ENCODE peak calls at places on chromosomes 12 and 14, in six cellular contexts. One of them, this sample, is unnamed.

GRCh38 chr14:38257500-38257899 is 1.6 kb upstream of the CLEC14A start:
- DNase-seq in A549: no peak
- DNase-seq in K562: no peak
- DNase-seq in HepG2: no peak
- DNase-seq in IMR-90: peak; percentile 45
- DNase-seq in H1: no peak
- DNase-seq in this sample: no peak

GRCh38 chr14:61033851-61034250 is 52.8 kb downstream of the SLC38A6 start:
- DNase-seq in A549: no peak
- DNase-seq in K562: no peak
- DNase-seq in HepG2: no peak
- DNase-seq in IMR-90: peak; percentile 58
- DNase-seq in H1: no peak
- DNase-seq in this sample: no peak

GRCh38 chr12:62802981-62803380 is 132.0 kb downstream of the PPM1H start:
- DNase-seq in A549: no peak
- DNase-seq in K562: peak; percentile 18
- DNase-seq in HepG2: no peak
- DNase-seq in IMR-90: peak; percentile 37
- DNase-seq in H1: no peak
- DNase-seq in this sample: no peak

GRCh38 chr12:98513379-98514318 is 1.7 kb upstream of the TMPO start:
- DNase-seq in A549: no peak
- DNase-seq in K562: peak; percentile 66
- DNase-seq in HepG2: no peak
- DNase-seq in IMR-90: no peak
- DNase-seq in H1: no peak
- DNase-seq in this sample: no peak

GRCh38 chr14:100605230-100605629 is 18.0 kb upstream of the BEGAIN start:
- DNase-seq in A549: no peak
- DNase-seq in K562: no peak
- DNase-seq in HepG2: no peak
- DNase-seq in IMR-90: no peak
- DNase-seq in H1: no peak
- DNase-seq in this sample: no peak

GRCh38 chr12:18383203-18383602 is 121.9 kb downstream of the PIK3C2G start:
- DNase-seq in A549: peak; percentile 32
- DNase-seq in K562: no peak
- DNase-seq in HepG2: peak; percentile 67
- DNase-seq in IMR-90: peak; percentile 89
- DNase-seq in H1: no peak
- DNase-seq in this sample: no peak

GRCh38 chr14:28121512-28122297 is 644.9 kb upstream of the FOXG1 start:
- DNase-seq in A549: no peak
- DNase-seq in K562: no peak
- DNase-seq in HepG2: no peak
- DNase-seq in IMR-90: no peak
- DNase-seq in H1: peak; percentile 17
- DNase-seq in this sample: no peak

GRCh38 chr12:10771132-10771733 is 31.2 kb downstream of the TAS2R7 start:
- DNase-seq in A549: peak; percentile 15
- DNase-seq in K562: peak; percentile 17
- DNase-seq in HepG2: peak; percentile 24
- DNase-seq in IMR-90: peak; percentile 51
- DNase-seq in H1: no peak
- DNase-seq in this sample: no peak

GRCh38 chr12:115118177-115118724 is 434.3 kb upstream of the TBX3 start:
- DNase-seq in A549: no peak
- DNase-seq in K562: no peak
- DNase-seq in HepG2: no peak
- DNase-seq in IMR-90: peak; percentile 27
- DNase-seq in H1: no peak
- DNase-seq in this sample: no peak

GRCh38 chr12:19574606-19575005 is 135.3 kb downstream of the AEBP2 start:
- DNase-seq in A549: peak; percentile 10
- DNase-seq in K562: peak; percentile 4
- DNase-seq in HepG2: peak; percentile 2
- DNase-seq in IMR-90: peak; percentile 5
- DNase-seq in H1: no peak
- DNase-seq in this sample: no peak

GRCh38 chr12:122067966-122068365 is 10.6 kb upstream of the MLXIP start:
- DNase-seq in A549: no peak
- DNase-seq in K562: no peak
- DNase-seq in HepG2: no peak
- DNase-seq in IMR-90: peak; percentile 89
- DNase-seq in H1: no peak
- DNase-seq in this sample: peak; percentile 56

GRCh38 chr12:69443916-69444315 is 26.3 kb upstream of the FRS2 start:
- DNase-seq in A549: no peak
- DNase-seq in K562: no peak
- DNase-seq in HepG2: no peak
- DNase-seq in IMR-90: no peak
- DNase-seq in H1: no peak
- DNase-seq in this sample: no peak

DNA sequence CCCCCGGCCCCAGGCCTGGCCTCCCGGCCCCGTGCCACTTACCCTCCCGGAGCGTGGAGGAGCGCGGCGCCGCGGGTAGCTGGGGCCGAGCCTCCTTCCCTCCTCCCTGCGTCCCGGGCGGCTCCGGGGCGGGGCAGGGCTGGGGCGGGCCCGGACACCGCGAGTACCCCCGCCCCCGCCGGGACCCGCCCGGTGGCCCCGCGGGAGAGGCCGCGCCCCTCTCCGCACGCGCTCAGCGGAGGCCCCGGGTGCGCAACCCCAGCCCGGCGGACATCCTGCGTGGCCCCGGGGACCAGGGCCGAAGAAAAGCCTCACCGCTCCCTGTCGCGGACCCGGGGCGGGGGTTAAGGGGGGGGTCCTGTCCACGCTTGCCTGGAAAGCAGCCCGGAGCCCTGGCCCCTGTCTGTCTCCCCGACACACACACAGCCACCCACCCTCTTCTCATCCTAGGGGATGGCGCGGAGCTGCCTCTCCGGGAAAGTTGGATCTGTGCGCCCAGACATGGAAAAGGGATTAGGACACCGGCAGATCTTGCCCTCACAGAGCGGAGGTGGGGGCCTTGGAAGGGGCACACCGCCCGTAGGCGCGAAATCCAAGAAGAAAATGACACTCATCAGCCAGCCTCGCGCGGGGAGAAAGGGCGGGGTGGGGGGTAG is at the start of gene SYNE3:
- DNase-seq in A549: peak; percentile 46
- DNase-seq in K562: no peak
- DNase-seq in HepG2: no peak
- DNase-seq in IMR-90: no peak
- DNase-seq in H1: no peak
- DNase-seq in this sample: no peak
- TF ChIP-seq RFX5 in A549: no peak
- TF ChIP-seq RFX5 in K562: no peak
- TF ChIP-seq RFX5 in HepG2: no peak
- TF ChIP-seq RFX5 in IMR-90: no peak
- TF ChIP-seq RFX5 in H1: no peak
- TF ChIP-seq RFX5 in this sample: no peak

DNA sequence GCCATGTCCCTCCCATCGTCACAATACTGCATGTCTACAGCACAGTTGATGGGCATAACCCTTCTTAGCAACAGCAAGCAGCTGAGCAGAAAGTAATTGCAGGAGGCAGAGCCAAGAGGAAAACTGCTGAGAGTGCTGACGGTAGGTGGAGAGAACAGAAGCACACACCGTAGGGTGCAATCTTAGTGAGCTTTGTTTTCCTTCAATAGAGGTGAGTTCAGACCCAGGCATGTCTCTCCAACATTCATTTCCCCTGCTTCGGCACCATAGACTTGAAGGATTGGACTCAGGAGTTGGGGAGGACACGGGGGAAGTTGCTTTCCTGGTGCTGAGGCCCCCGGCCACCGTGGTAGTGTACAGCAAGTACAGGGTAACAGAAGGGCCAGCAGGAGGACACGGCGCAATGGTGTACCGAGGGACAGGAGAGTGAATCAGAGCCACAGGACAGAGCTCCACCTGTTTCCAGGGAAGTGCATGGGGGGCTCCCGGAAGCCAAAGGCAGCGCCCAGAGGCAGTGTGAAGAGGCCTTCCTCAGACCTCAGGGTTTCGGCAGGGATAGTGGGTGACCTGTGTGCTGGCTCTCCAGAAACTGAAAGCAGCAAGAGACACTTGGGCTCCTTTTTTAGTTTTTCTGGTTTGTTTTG is 36.3 kb upstream of the SINHCAF start:
- DNase-seq in A549: no peak
- DNase-seq in K562: peak; percentile 40
- DNase-seq in HepG2: peak; percentile 66
- DNase-seq in IMR-90: no peak
- DNase-seq in H1: no peak
- DNase-seq in this sample: no peak
- TF ChIP-seq RFX5 in A549: no peak
- TF ChIP-seq RFX5 in K562: no peak
- TF ChIP-seq RFX5 in HepG2: no peak
- TF ChIP-seq RFX5 in IMR-90: no peak
- TF ChIP-seq RFX5 in H1: no peak
- TF ChIP-seq RFX5 in this sample: no peak

GRCh38 chr12:9211687-9212086 is 3.5 kb upstream of the PZP start:
- DNase-seq in A549: no peak
- DNase-seq in K562: no peak
- DNase-seq in HepG2: no peak
- DNase-seq in IMR-90: no peak
- DNase-seq in H1: no peak
- DNase-seq in this sample: no peak
- TF ChIP-seq RFX5 in A549: no peak
- TF ChIP-seq RFX5 in K562: no peak
- TF ChIP-seq RFX5 in HepG2: no peak
- TF ChIP-seq RFX5 in IMR-90: no peak
- TF ChIP-seq RFX5 in H1: no peak
- TF ChIP-seq RFX5 in this sample: no peak

GRCh38 chr12:47349102-47349769 is 269.5 kb upstream of the AMIGO2 start:
- DNase-seq in A549: no peak
- DNase-seq in K562: no peak
- DNase-seq in HepG2: no peak
- DNase-seq in IMR-90: no peak
- DNase-seq in H1: no peak
- DNase-seq in this sample: no peak

GRCh38 chr12:47348206-47348605 is 268.4 kb upstream of the AMIGO2 start:
- DNase-seq in A549: no peak
- DNase-seq in K562: no peak
- DNase-seq in HepG2: no peak
- DNase-seq in IMR-90: no peak
- DNase-seq in H1: no peak
- DNase-seq in this sample: no peak

GRCh38 chr12:47353508-47353907 is 273.7 kb upstream of the AMIGO2 start:
- DNase-seq in A549: no peak
- DNase-seq in K562: peak; percentile 23
- DNase-seq in HepG2: no peak
- DNase-seq in IMR-90: no peak
- DNase-seq in H1: no peak
- DNase-seq in this sample: no peak

GRCh38 chr12:47346251-47347019 is 266.7 kb upstream of the AMIGO2 start:
- DNase-seq in A549: no peak
- DNase-seq in K562: no peak
- DNase-seq in HepG2: peak; percentile 93
- DNase-seq in IMR-90: no peak
- DNase-seq in H1: no peak
- DNase-seq in this sample: no peak

GRCh38 chr12:47349770-47350408 is 270.1 kb upstream of the AMIGO2 start:
- DNase-seq in A549: no peak
- DNase-seq in K562: no peak
- DNase-seq in HepG2: no peak
- DNase-seq in IMR-90: peak; percentile 68
- DNase-seq in H1: no peak
- DNase-seq in this sample: no peak
- TF ChIP-seq RFX5 in A549: no peak
- TF ChIP-seq RFX5 in K562: no peak
- TF ChIP-seq RFX5 in HepG2: no peak
- TF ChIP-seq RFX5 in IMR-90: no peak
- TF ChIP-seq RFX5 in H1: no peak
- TF ChIP-seq RFX5 in this sample: no peak

GRCh38 chr12:13273097-13273496 is 76.6 kb downstream of the EMP1 start:
- DNase-seq in A549: no peak
- DNase-seq in K562: no peak
- DNase-seq in HepG2: no peak
- DNase-seq in IMR-90: no peak
- DNase-seq in H1: no peak
- DNase-seq in this sample: no peak

GRCh38 chr12:13278249-13278787 is 81.8 kb downstream of the EMP1 start:
- DNase-seq in A549: peak; percentile 82
- DNase-seq in K562: peak; percentile 63
- DNase-seq in HepG2: peak; percentile 26
- DNase-seq in IMR-90: peak; percentile 58
- DNase-seq in H1: peak; percentile 47
- DNase-seq in this sample: no peak

GRCh38 chr12:13275366-13275765 is 78.8 kb downstream of the EMP1 start:
- DNase-seq in A549: no peak
- DNase-seq in K562: no peak
- DNase-seq in HepG2: no peak
- DNase-seq in IMR-90: no peak
- DNase-seq in H1: no peak
- DNase-seq in this sample: no peak

GRCh38 chr12:13273850-13274249 is 77.3 kb downstream of the EMP1 start:
- DNase-seq in A549: no peak
- DNase-seq in K562: no peak
- DNase-seq in HepG2: no peak
- DNase-seq in IMR-90: no peak
- DNase-seq in H1: no peak
- DNase-seq in this sample: no peak

GRCh38 chr12:13277278-13277677 is 80.8 kb downstream of the EMP1 start:
- DNase-seq in A549: no peak
- DNase-seq in K562: no peak
- DNase-seq in HepG2: no peak
- DNase-seq in IMR-90: no peak
- DNase-seq in H1: no peak
- DNase-seq in this sample: no peak
- TF ChIP-seq RFX5 in A549: no peak
- TF ChIP-seq RFX5 in K562: no peak
- TF ChIP-seq RFX5 in HepG2: no peak
- TF ChIP-seq RFX5 in IMR-90: no peak
- TF ChIP-seq RFX5 in H1: no peak
- TF ChIP-seq RFX5 in this sample: no peak

GRCh38 chr14:75238728-75239455 is 39.7 kb upstream of the FOS start:
- DNase-seq in A549: no peak
- DNase-seq in K562: no peak
- DNase-seq in HepG2: no peak
- DNase-seq in IMR-90: no peak
- DNase-seq in H1: no peak
- DNase-seq in this sample: no peak
- TF ChIP-seq RFX5 in A549: no peak
- TF ChIP-seq RFX5 in K562: no peak
- TF ChIP-seq RFX5 in HepG2: no peak
- TF ChIP-seq RFX5 in IMR-90: no peak
- TF ChIP-seq RFX5 in H1: no peak
- TF ChIP-seq RFX5 in this sample: no peak

This sample was measured in GM12878.